ENCODE peak calls at places on chromosome 12, in nine cellular contexts. D is iPS DF 6.9; L is uterus; W is kidney; E is mesendoderm; X is heart left ventricle; A is brain microvascular endothelial cell; N is naive thymus-derived CD4-positive, alpha-beta T cell; Y is endodermal cell. J is an unnamed sample.

GRCh38 chr12:1173806-1174617 is 183.0 kb downstream of the ERC1 start:
- DNase-seq in E (no peak), Y (no peak), L (no peak), A (no peak), D (no peak), N (no peak), X (no peak), W (no peak), J (no peak)

GRCh38 chr12:104713444-104713843 is 244.6 kb downstream of the SLC41A2 start:
- DNase-seq in X (no peak), A (no peak), Y (no peak), N (no peak), W (peak; percentile 53), E (no peak), D (no peak), L (no peak), J (no peak)

GRCh38 chr12:115617391-115617790 is 660.1 kb downstream of the MED13L start:
- DNase-seq in X (no peak), E (peak; percentile 48), L (no peak), A (no peak), N (no peak), Y (peak; percentile 79), D (no peak), W (no peak), J (no peak)

GRCh38 chr12:91384391-91384790 is 201.8 kb upstream of the DCN start:
- DNase-seq in W (no peak), D (no peak), L (no peak), E (no peak), Y (no peak), N (no peak), X (no peak), A (no peak), J (no peak)

GRCh38 chr12:55847033-55847432 is 4.3 kb upstream of the MMP19 start:
- DNase-seq in Y (no peak), N (no peak), A (peak; percentile 74), X (no peak), L (peak; percentile 50), D (no peak), W (no peak), E (no peak), J (peak; percentile 82)

GRCh38 chr12:96399919-96400630 is at the start of gene CDK17:
- DNase-seq in L (peak; percentile 87), Y (peak; percentile 94), E (peak; percentile 90), A (peak; percentile 80), N (peak; percentile 87), X (peak; percentile 92), W (peak; percentile 94), D (no peak), J (peak; percentile 94)

GRCh38 chr12:44728566-44728965 is 147.5 kb downstream of the NELL2 start:
- DNase-seq in E (no peak), W (no peak), A (no peak), L (no peak), N (no peak), X (no peak), Y (no peak), D (no peak), J (no peak)

GRCh38 chr12:64587447-64587846 is 22.8 kb upstream of the RASSF3 start:
- DNase-seq in N (no peak), L (no peak), X (no peak), E (no peak), Y (peak; percentile 71), A (no peak), D (no peak), W (no peak), J (no peak)

GRCh38 chr12:84791444-84791843 is 121.2 kb downstream of the SLC6A15 start:
- DNase-seq in L (no peak), Y (no peak), X (no peak), N (no peak), W (no peak), E (no peak), A (no peak), D (no peak), J (no peak)

GRCh38 chr12:48296586-48297396 is 53.9 kb downstream of the ZNF641 start:
- DNase-seq in W (peak; percentile 90), Y (peak; percentile 96), D (peak; percentile 72), N (peak; percentile 23), E (peak; percentile 93), A (peak; percentile 75), X (peak; percentile 84), L (peak; percentile 69), J (peak; percentile 86)

GRCh38 chr12:115569694-115570093 is 707.8 kb downstream of the MED13L start:
- DNase-seq in A (no peak), D (no peak), N (no peak), L (no peak), Y (peak; percentile 65), W (no peak), X (no peak), E (peak; percentile 53), J (no peak)

GRCh38 chr12:103884316-103884715 is 43.3 kb upstream of the NT5DC3 start:
- DNase-seq in Y (no peak), A (peak; percentile 33), X (no peak), N (peak; percentile 40), L (no peak), W (no peak), D (no peak), E (peak; percentile 26), J (no peak)

GRCh38 chr12:45034861-45035265 is 16.0 kb downstream of the DBX2 start:
- DNase-seq in E (peak; percentile 5), X (no peak), Y (peak; percentile 63), D (no peak), N (no peak), A (no peak), L (no peak), W (no peak), J (no peak)

GRCh38 chr12:89185181-89185580 is 167.1 kb downstream of the DUSP6 start:
- DNase-seq in Y (no peak), E (no peak), X (no peak), N (no peak), W (no peak), L (no peak), D (no peak), A (no peak), J (no peak)

GRCh38 chr12:106304001-106304421 is 1.5 kb downstream of the TCP11L2 start:
- DNase-seq in Y (peak; percentile 63), E (no peak), D (no peak), A (no peak), W (no peak), N (peak; percentile 15), X (no peak), L (no peak), J (no peak)

GRCh38 chr12:66388512-66388911 is 86.2 kb downstream of the HELB start:
- DNase-seq in Y (no peak), L (no peak), N (no peak), A (no peak), E (no peak), D (no peak), X (no peak), W (no peak), J (no peak)

GRCh38 chr12:89084751-89085150 is 267.6 kb downstream of the DUSP6 start:
- DNase-seq in W (no peak), L (no peak), Y (no peak), A (peak; percentile 53), D (no peak), X (no peak), N (no peak), E (no peak), J (no peak)

GRCh38 chr12:73514672-73515071 is 1023.0 kb upstream of the ATXN7L3B start:
- DNase-seq in N (no peak), D (no peak), Y (peak; percentile 74), A (no peak), E (peak; percentile 30), W (no peak), X (no peak), L (no peak), J (no peak)

GRCh38 chr12:116244001-116244400 is 33.5 kb downstream of the MED13L start:
- DNase-seq in A (no peak), D (no peak), N (no peak), X (no peak), E (peak; percentile 37), Y (no peak), L (no peak), W (no peak), J (no peak)

GRCh38 chr12:91239497-91239896 is 56.9 kb upstream of the DCN start:
- DNase-seq in A (no peak), W (no peak), L (no peak), N (no peak), Y (no peak), X (no peak), E (no peak), D (no peak), J (no peak)

GRCh38 chr12:50211392-50212070 is 44.4 kb upstream of the CERS5 start:
- DNase-seq in N (no peak), Y (no peak), X (no peak), W (no peak), D (no peak), A (no peak), L (no peak), E (no peak), J (no peak)

GRCh38 chr12:112169966-112170365 is 44.6 kb downstream of the TRAFD1 start:
- DNase-seq in D (no peak), L (no peak), A (no peak), E (no peak), W (no peak), Y (no peak), N (no peak), X (no peak), J (no peak)

GRCh38 chr12:24228980-24229730 is 279.7 kb upstream of the SOX5 start:
- DNase-seq in A (no peak), E (no peak), L (no peak), Y (peak; percentile 50), N (no peak), X (no peak), W (no peak), D (no peak), J (no peak)

GRCh38 chr12:13000935-13001724 is 1.1 kb upstream of the HEBP1 start:
- DNase-seq in A (no peak), X (peak; percentile 77), Y (peak; percentile 91), E (peak; percentile 74), W (peak; percentile 86), N (peak; percentile 43), D (no peak), L (peak; percentile 66), J (peak; percentile 77)
- H3K27ac ChIP-seq in A (peak overlapping the region; percentile 49), X (peak overlapping the region; percentile 98), Y (peak overlapping the region; percentile 39), E (peak overlapping the region; percentile 8), W (peak overlapping the region; percentile 91), N (peak overlapping the region; percentile 83), D (no peak overlapping the region), L (peak overlapping the region; percentile 90), J (peak overlapping the region; percentile 83)

GRCh38 chr12:5064913-5065490 is 21.3 kb downstream of the KCNA5 start:
- DNase-seq in A (no peak), X (no peak), W (no peak), N (no peak), Y (no peak), D (no peak), E (no peak), L (no peak), J (no peak)
- H3K36me3 ChIP-seq in A (no peaks in the 10 kb centered on the region), X (no peaks in the 10 kb centered on the region), W (no peaks in the 10 kb centered on the region), N (no peaks in the 10 kb centered on the region), Y (no peaks in the 10 kb centered on the region), D (no peaks in the 10 kb centered on the region), E (no peaks in the 10 kb centered on the region), L (no peaks in the 10 kb centered on the region), J (no peaks in the 10 kb centered on the region)

GRCh38 chr12:52041032-52041431 is 10.2 kb upstream of the NR4A1 start:
- DNase-seq in W (no peak), D (no peak), L (no peak), E (no peak), Y (no peak), A (no peak), N (no peak), X (no peak), J (no peak)
- H3K4me3 ChIP-seq in W (no peak overlapping the region), D (no peak overlapping the region), L (no peak overlapping the region), E (no peak overlapping the region), Y (no peak overlapping the region), A (no peak overlapping the region), N (no peak overlapping the region), X (no peak overlapping the region), J (no peak overlapping the region)

GRCh38 chr12:107749094-107749493 is 11.8 kb downstream of the PRDM4 start:
- DNase-seq in X (no peak), L (no peak), A (no peak), N (no peak), D (no peak), E (no peak), Y (no peak), W (no peak), J (no peak)
- H3K27ac ChIP-seq in X (peak overlapping the region; percentile 46), L (no peak overlapping the region), A (peak overlapping the region; percentile 84), N (no peak overlapping the region), D (no peak overlapping the region), E (no peak overlapping the region), Y (no peak overlapping the region), W (no peak overlapping the region), J (no peak overlapping the region)